ENCODE peak calls at places on chromosomes 4 and X, in nine cellular contexts. J is GM12865; C is fibroblast of pulmonary artery; B is mammary epithelial cell; T is CD8-positive, alpha-beta T cell; N is testis; U is ovary; I is H9; V is CD4-positive, alpha-beta T cell. D is an unnamed sample.

GRCh38 chrX:99798951-99799350 is 611.1 kb downstream of the PCDH19 start:
- DNase-seq in J (no peak), B (no peak), C (no peak), I (no peak), T (no peak), N (no peak), U (no peak), V (no peak), D (no peak)

GRCh38 chr4:48642421-48643144 is 137.5 kb downstream of the FRYL start:
- DNase-seq in T (no peak), C (peak; percentile 50), J (no peak), I (no peak), B (no peak), N (no peak), U (no peak), V (no peak), D (no peak)

GRCh38 chr4:2843909-2844584 is 403 bp downstream of the ADD1 start:
- DNase-seq in T (no peak), I (peak; percentile 43), U (peak; percentile 69), B (peak; percentile 30), V (no peak), N (peak; percentile 69), C (peak; percentile 36), J (peak; percentile 53), D (peak; percentile 65)

GRCh38 chr4:102449751-102450352 is 51.3 kb upstream of the NFKB1 start:
- DNase-seq in V (peak; percentile 34), C (peak; percentile 79), N (peak; percentile 48), J (peak; percentile 78), B (peak; percentile 51), I (peak; percentile 34), U (no peak), T (peak; percentile 48), D (peak; percentile 67)

GRCh38 chrX:104565791-104566687 is at the start of gene IL1RAPL2:
- DNase-seq in B (peak; percentile 58), T (no peak), J (peak; percentile 0), N (peak; percentile 54), V (no peak), U (no peak), C (peak; percentile 11), I (peak; percentile 75), D (no peak)

GRCh38 chrX:146259207-146259606 is 441.6 kb downstream of the SLITRK2 start:
- DNase-seq in B (no peak), V (no peak), J (no peak), I (no peak), U (no peak), T (no peak), C (no peak), N (no peak), D (no peak)

GRCh38 chr4:17309567-17310268 is 202.2 kb downstream of the QDPR start:
- DNase-seq in T (no peak), N (no peak), C (no peak), J (peak; percentile 28), I (no peak), V (no peak), B (no peak), U (no peak), D (no peak)

GRCh38 chr4:8192748-8193738 is 6.0 kb upstream of the SH3TC1 start:
- DNase-seq in I (no peak), J (peak; percentile 93), U (no peak), C (peak; percentile 61), T (peak; percentile 43), N (peak; percentile 75), V (no peak), B (no peak), D (peak; percentile 91)

GRCh38 chr4:111641813-111642579 is 503.3 kb upstream of the FAM241A start:
- DNase-seq in B (peak; percentile 68), U (no peak), V (no peak), J (peak; percentile 88), I (peak; percentile 67), T (no peak), N (peak; percentile 74), C (peak; percentile 94), D (no peak)

GRCh38 chrX:19121898-19122640 is at the start of gene ADGRG2:
- DNase-seq in I (peak; percentile 37), T (no peak), J (no peak), B (peak; percentile 25), U (peak; percentile 40), N (peak; percentile 13), C (peak; percentile 5), V (no peak), D (no peak)

GRCh38 chr4:154329268-154329858 is 162.2 kb downstream of the DCHS2 start:
- DNase-seq in J (peak; percentile 23), U (peak; percentile 16), I (no peak), V (no peak), C (peak; percentile 46), B (peak; percentile 21), T (no peak), N (no peak), D (no peak)

GRCh38 chr4:146916479-146917076 is 29.1 kb downstream of the TTC29 start:
- DNase-seq in V (no peak), J (peak; percentile 55), C (peak; percentile 72), T (peak; percentile 16), B (peak; percentile 3), N (peak; percentile 28), I (no peak), U (no peak), D (no peak)

GRCh38 chr4:71338846-71339593 is at the start of gene SLC4A4:
- DNase-seq in J (peak; percentile 72), I (no peak), C (peak; percentile 16), N (no peak), U (no peak), T (no peak), B (peak; percentile 37), V (no peak), D (no peak)

GRCh38 chr4:5976431-5976830 is 41.8 kb downstream of the C4orf50 start:
- DNase-seq in V (no peak), T (no peak), C (no peak), N (no peak), I (peak; percentile 32), J (no peak), B (no peak), U (no peak), D (no peak)

GRCh38 chr4:14333616-14334015 is 668.7 kb upstream of the CPEB2 start:
- DNase-seq in T (no peak), I (no peak), B (peak; percentile 72), N (no peak), U (no peak), C (no peak), J (no peak), V (no peak), D (no peak)

GRCh38 chr4:107183155-107183774 is 147.2 kb upstream of the DKK2 start:
- DNase-seq in N (peak; percentile 32), T (no peak), U (no peak), V (no peak), J (peak; percentile 62), B (peak; percentile 47), I (no peak), C (peak; percentile 76), D (peak; percentile 58)

GRCh38 chrX:49761481-49761880 is 65.7 kb upstream of the PAGE1 start:
- DNase-seq in T (peak; percentile 10), B (no peak), I (no peak), C (peak; percentile 21), V (peak; percentile 0), U (no peak), N (no peak), J (peak; percentile 9), D (no peak)

GRCh38 chr4:164081371-164081770 is 586.9 kb downstream of the TMA16 start:
- DNase-seq in V (no peak), I (no peak), J (no peak), N (no peak), T (no peak), B (no peak), U (no peak), C (no peak), D (no peak)

GRCh38 chr4:74950200-74950599 is 17.3 kb downstream of the PARM1 start:
- DNase-seq in J (no peak), U (no peak), B (no peak), V (no peak), C (no peak), I (no peak), N (no peak), T (no peak), D (no peak)

GRCh38 chrX:72280210-72280882 is 3.3 kb upstream of the RPS4X start:
- DNase-seq in I (no peak), T (no peak), N (peak; percentile 28), V (no peak), U (no peak), B (peak; percentile 77), C (no peak), J (no peak), D (no peak)

DNA sequence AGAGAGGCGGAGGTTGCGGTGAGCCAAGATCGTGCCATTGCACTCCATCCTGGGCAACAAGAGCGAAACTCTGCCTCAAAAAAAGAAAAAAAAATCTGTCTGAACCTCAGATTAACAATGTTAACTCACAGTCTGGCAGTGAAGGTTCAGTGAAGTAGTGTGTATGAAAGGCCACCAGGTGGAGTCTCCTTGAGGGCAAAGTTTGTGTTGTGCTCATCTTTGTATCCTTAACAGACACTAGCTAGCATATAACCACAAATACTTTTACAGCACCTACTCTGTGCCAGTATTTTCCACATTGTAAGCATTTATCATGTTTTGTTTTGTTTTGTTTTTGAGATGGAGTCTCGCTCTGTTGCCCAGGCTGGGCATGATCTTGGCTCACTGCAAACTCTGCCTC is 46.0 kb upstream of the MGST2 start:
- DNase-seq in U (no peak), N (no peak), B (peak; percentile 30), T (no peak), I (no peak), J (peak; percentile 28), C (peak; percentile 50), V (no peak), D (peak; percentile 50)
- TF ChIP-seq CTCF in U (no peak), N (no peak), B (peak; percentile 61), T (no peak), I (peak; percentile 75), J (peak; percentile 64), C (peak; percentile 66), V (no peak), D (peak; percentile 74)

GRCh38 chr4:173536808-173537429 is 6.9 kb upstream of the HAND2 start:
- DNase-seq in T (no peak), N (no peak), B (no peak), C (no peak), V (no peak), J (no peak), U (no peak), I (peak; percentile 84), D (no peak)
- TF ChIP-seq CTCF in T (no peak), N (no peak), B (no peak), C (no peak), V (no peak), J (no peak), U (no peak), I (peak; percentile 75), D (no peak)

DNA sequence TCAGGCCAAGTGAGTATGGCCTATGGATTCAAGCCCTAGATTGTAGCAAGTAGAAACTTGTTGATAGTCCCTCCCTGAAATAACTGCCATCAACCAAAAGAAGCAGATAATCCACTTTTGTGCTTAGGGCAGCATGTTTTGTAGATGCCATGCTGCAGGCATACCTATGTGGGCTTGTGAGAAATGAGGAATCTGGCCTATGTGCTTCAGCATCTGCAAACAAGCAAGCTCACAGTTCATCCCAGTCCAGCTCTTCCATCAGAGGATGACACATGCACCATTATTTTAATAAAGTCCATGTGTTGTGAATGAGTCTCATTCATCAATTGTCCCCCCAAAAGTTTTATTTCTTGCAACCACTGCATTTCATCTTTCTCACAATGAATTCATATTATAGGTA is 421.9 kb upstream of the DIPK2B start:
- DNase-seq in T (no peak), U (no peak), V (no peak), I (no peak), B (peak; percentile 48), C (peak; percentile 10), N (no peak), J (no peak), D (no peak)
- TF ChIP-seq CTCF in T (no peak), U (no peak), V (no peak), I (no peak), B (no peak), C (no peak), N (no peak), J (no peak), D (no peak)

GRCh38 chr4:155758500-155759371 is at the start of gene GUCY1B1:
- DNase-seq in C (peak; percentile 93), T (peak; percentile 62), I (peak; percentile 97), U (peak; percentile 91), V (peak; percentile 21), J (peak; percentile 83), N (peak; percentile 95), B (peak; percentile 83), D (peak; percentile 70)
- TF ChIP-seq CTCF in C (peak; percentile 29), T (no peak), I (no peak), U (peak; percentile 31), V (no peak), J (no peak), N (peak; percentile 22), B (peak; percentile 38), D (no peak)

D was measured in Peyer's patch.